ENCODE peak calls at places on chromosomes 3 and 15, in ten cellular contexts. E is cardiac muscle cell; P is tibial nerve; I is stomach; K is adrenal gland; T is tibial artery; M is Panc1; O is left ventricle myocardium inferior; G is neural progenitor cell; Q is CD8-positive, alpha-beta T cell. B is an unnamed sample.

GRCh38 chr15:55710286-55710685 is 32.7 kb downstream of the PRTG start:
- DNase-seq in Q (no peak), E (no peak), I (no peak), K (no peak), O (no peak), M (no peak), T (no peak), G (no peak), P (no peak), B (no peak)

GRCh38 chr3:102674284-102674683 is 239.5 kb downstream of the ZPLD1 start:
- DNase-seq in Q (no peak), I (no peak), P (no peak), K (no peak), M (no peak), O (no peak), E (no peak), T (no peak), G (no peak), B (no peak)

GRCh38 chr3:78978037-78978436 is 789.8 kb downstream of the ROBO1 start:
- DNase-seq in K (no peak), M (no peak), Q (no peak), I (no peak), E (peak; percentile 43), G (no peak), O (no peak), P (no peak), T (no peak), B (no peak)

GRCh38 chr3:135929670-135930069 is 35.9 kb upstream of the PPP2R3A start:
- DNase-seq in K (peak; percentile 90), M (no peak), P (peak; percentile 30), E (peak; percentile 48), I (no peak), O (peak; percentile 40), T (peak; percentile 26), Q (no peak), G (no peak), B (no peak)

GRCh38 chr3:158106773-158107461 is 697 bp upstream of the SHOX2 start:
- DNase-seq in P (no peak), Q (peak; percentile 48), O (no peak), G (peak; percentile 66), M (no peak), K (no peak), I (no peak), E (no peak), T (peak; percentile 35), B (no peak)

GRCh38 chr15:29747837-29748417 is 74.3 kb downstream of the TJP1 start:
- DNase-seq in O (no peak), P (no peak), M (no peak), T (no peak), E (peak; percentile 46), G (no peak), Q (no peak), K (no peak), I (no peak), B (no peak)

GRCh38 chr3:134453631-134454030 is 32.2 kb downstream of the ANAPC13 start:
- DNase-seq in K (no peak), P (no peak), E (peak; percentile 20), I (no peak), M (no peak), T (no peak), G (peak; percentile 41), Q (no peak), O (no peak), B (no peak)

GRCh38 chr15:77629070-77630030 is 3.4 kb downstream of the LINGO1 start:
- DNase-seq in G (no peak), O (no peak), P (no peak), Q (no peak), I (no peak), E (no peak), T (no peak), M (no peak), K (no peak), B (no peak)

GRCh38 chr3:53258600-53259426 is 3.0 kb upstream of the TKT start:
- DNase-seq in P (no peak), I (no peak), Q (no peak), G (peak; percentile 47), T (no peak), M (no peak), O (no peak), E (no peak), K (no peak), B (no peak)

GRCh38 chr3:16417945-16418739 is 95.4 kb downstream of the RFTN1 start:
- DNase-seq in K (no peak), T (no peak), G (no peak), I (no peak), M (no peak), Q (no peak), O (no peak), P (no peak), E (no peak), B (no peak)

GRCh38 chr15:73022156-73022555 is 30.1 kb upstream of the NEO1 start:
- DNase-seq in K (no peak), E (no peak), G (no peak), T (no peak), I (no peak), O (no peak), P (no peak), M (no peak), Q (no peak), B (peak; percentile 50)
- H3K4me1 ChIP-seq in K (no peaks in the 10 kb centered on the region), E (peaks cover 14% of the 10 kb centered on the region), G (peaks cover 52% of the 10 kb centered on the region), T (no peaks in the 10 kb centered on the region), I (no peaks in the 10 kb centered on the region), O (no peaks in the 10 kb centered on the region), P (no peaks in the 10 kb centered on the region), M (no peaks in the 10 kb centered on the region), Q (no peaks in the 10 kb centered on the region), B (peaks cover 29% of the 10 kb centered on the region)

GRCh38 chr3:4501422-4501821 is 8.3 kb downstream of the ITPR1 start:
- DNase-seq in E (no peak), K (no peak), M (no peak), Q (no peak), P (no peak), O (no peak), G (no peak), I (no peak), T (no peak), B (no peak)

GRCh38 chr3:4498446-4498845 is 5.3 kb downstream of the ITPR1 start:
- DNase-seq in P (no peak), G (no peak), I (no peak), Q (no peak), T (no peak), K (no peak), E (no peak), M (no peak), O (no peak), B (no peak)

GRCh38 chr3:4504340-4505261 is 11.5 kb downstream of the ITPR1 start:
- DNase-seq in K (peak; percentile 76), G (no peak), P (no peak), M (no peak), E (peak; percentile 30), Q (peak; percentile 56), O (no peak), T (no peak), I (no peak), B (no peak)

GRCh38 chr3:4503050-4503449 is 9.9 kb downstream of the ITPR1 start:
- DNase-seq in I (no peak), K (no peak), O (no peak), M (no peak), Q (no peak), E (no peak), G (no peak), T (no peak), P (no peak), B (no peak)

GRCh38 chr3:4501991-4502390 is 8.8 kb downstream of the ITPR1 start:
- DNase-seq in I (no peak), O (no peak), E (no peak), G (no peak), M (no peak), K (no peak), T (no peak), Q (no peak), P (no peak), B (no peak)
- H3K27ac ChIP-seq in I (no peak overlapping the region), O (peak overlapping the region; percentile 11), E (no peak overlapping the region), G (no peak overlapping the region), M (no peak overlapping the region), K (no peak overlapping the region), T (peak overlapping the region; percentile 94), Q (no peak overlapping the region), P (no peak overlapping the region), B (no peak overlapping the region)

GRCh38 chr3:132556467-132557159 is 40.5 kb upstream of the ACKR4 start:
- DNase-seq in P (peak; percentile 37), G (peak; percentile 8), K (peak; percentile 60), E (no peak), Q (no peak), O (peak; percentile 61), T (peak; percentile 38), M (no peak), I (no peak), B (no peak)

GRCh38 chr3:132553811-132554210 is 43.3 kb upstream of the ACKR4 start:
- DNase-seq in O (no peak), G (no peak), M (no peak), P (no peak), T (no peak), E (no peak), I (no peak), K (no peak), Q (no peak), B (no peak)

GRCh38 chr3:132550579-132551305 is 46.3 kb upstream of the ACKR4 start:
- DNase-seq in E (no peak), G (no peak), K (no peak), Q (no peak), P (no peak), M (no peak), T (no peak), I (no peak), O (no peak), B (no peak)

GRCh38 chr3:132555316-132556035 is 41.6 kb upstream of the ACKR4 start:
- DNase-seq in T (no peak), E (no peak), I (no peak), G (no peak), O (no peak), K (no peak), P (no peak), M (no peak), Q (no peak), B (no peak)

GRCh38 chr3:132554437-132554836 is 42.6 kb upstream of the ACKR4 start:
- DNase-seq in T (no peak), P (no peak), E (peak; percentile 39), G (no peak), M (no peak), O (no peak), Q (no peak), K (no peak), I (peak; percentile 48), B (peak; percentile 59)
- H3K4me1 ChIP-seq in T (peaks cover 19% of the 10 kb centered on the region), P (no peaks in the 10 kb centered on the region), E (no peaks in the 10 kb centered on the region), G (no peaks in the 10 kb centered on the region), M (no peaks in the 10 kb centered on the region), O (peaks cover 43% of the 10 kb centered on the region), Q (peaks cover 11% of the 10 kb centered on the region), K (peaks cover 11% of the 10 kb centered on the region), I (no peaks in the 10 kb centered on the region), B (peaks cover 29% of the 10 kb centered on the region)

DNA sequence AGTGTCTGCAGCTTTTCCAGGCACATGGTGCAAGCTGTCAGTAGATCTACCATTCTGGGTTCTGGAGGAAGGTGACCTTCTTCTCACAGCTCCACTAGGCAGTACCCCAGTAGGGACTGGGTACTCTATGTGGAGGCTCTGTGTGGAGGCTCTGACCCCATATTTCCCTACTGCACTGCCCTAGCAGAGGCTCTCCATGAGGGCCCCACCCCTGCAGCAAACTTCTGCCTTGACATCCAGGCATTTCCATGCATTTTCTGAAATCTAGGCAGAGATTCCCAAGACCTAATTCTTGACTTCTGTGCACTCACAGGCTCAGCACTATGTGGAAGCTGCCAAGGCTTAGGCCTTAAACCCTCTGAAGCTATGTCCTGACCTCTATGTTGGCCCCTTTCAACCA is 1060.0 kb downstream of the NAALADL2 start:
- DNase-seq in E (no peak), O (no peak), I (no peak), T (no peak), Q (no peak), P (no peak), G (no peak), M (no peak), K (no peak), B (no peak)
- H3K27ac ChIP-seq in E (no peak overlapping the region), O (no peak overlapping the region), I (no peak overlapping the region), T (no peak overlapping the region), Q (no peak overlapping the region), P (no peak overlapping the region), G (no peak overlapping the region), M (no peak overlapping the region), K (no peak overlapping the region), B (no peak overlapping the region)